ENCODE peak calls at places on chromosome 10, in five cellular contexts. Y is H9, C is trophoblast cell, G is neuronal stem cell, R is mesendoderm. Q is an unnamed sample.

GRCh38 chr10:22927661-22928403 is at the start of gene ARMC3:
- DNase-seq in Y (peak), C (peak), G (peak), R (peak), Q (peak)

GRCh38 chr10:13915710-13916109 is 328.9 kb downstream of the PRPF18 start:
- DNase-seq in Y (no peak), C (no peak), G (peak), R (no peak), Q (no peak)

GRCh38 chr10:12787297-12787696 is 214.2 kb downstream of the CCDC3 start:
- DNase-seq in Y (no peak), C (no peak), G (no peak), R (no peak), Q (no peak)

GRCh38 chr10:71585579-71586092 is 133.9 kb downstream of the C10orf105 start:
- DNase-seq in Y (no peak), C (no peak), G (no peak), R (no peak), Q (no peak)

GRCh38 chr10:79028056-79028430 is 40.7 kb upstream of the ZMIZ1 start:
- DNase-seq in Y (no peak), C (no peak), G (no peak), R (no peak), Q (no peak)

GRCh38 chr10:18144928-18145327 is 4.7 kb downstream of the CACNB2 start:
- DNase-seq in Y (no peak), C (peak), G (no peak), R (peak), Q (peak)

GRCh38 chr10:95423327-95424005 is 132.7 kb upstream of the PDLIM1 start:
- DNase-seq in Y (no peak), C (no peak), G (no peak), R (no peak), Q (no peak)

GRCh38 chr10:70918851-70919530 is 30.6 kb upstream of the PCBD1 start:
- DNase-seq in Y (no peak), C (no peak), G (no peak), R (no peak), Q (no peak)

GRCh38 chr10:7561216-7561893 is 105.4 kb downstream of the ITIH5 start:
- DNase-seq in Y (peak), C (peak), G (no peak), R (peak), Q (no peak)

GRCh38 chr10:73627300-73627699 is 14.0 kb downstream of the MYOZ1 start:
- DNase-seq in Y (no peak), C (no peak), G (no peak), R (no peak), Q (no peak)

GRCh38 chr10:74681917-74682627 is 144.3 kb upstream of the KAT6B start:
- DNase-seq in Y (no peak), C (no peak), G (no peak), R (no peak), Q (no peak)

GRCh38 chr10:80252296-80252887 is 37.1 kb downstream of the MAT1A start:
- DNase-seq in Y (no peak), C (peak), G (no peak), R (no peak), Q (no peak)

GRCh38 chr10:102240467-102241036 is 760 bp downstream of the PITX3 start:
- DNase-seq in Y (peak), C (peak), G (no peak), R (no peak), Q (peak)

GRCh38 chr10:80150172-80150571 is 17.6 kb downstream of the PLAC9 start:
- DNase-seq in Y (no peak), C (no peak), G (no peak), R (no peak), Q (no peak)

GRCh38 chr10:71225291-71226058 is 13.1 kb downstream of the UNC5B start:
- DNase-seq in Y (no peak), C (no peak), G (no peak), R (no peak), Q (no peak)

GRCh38 chr10:76576276-76576962 is 1061.2 kb downstream of the KCNMA1 start:
- DNase-seq in Y (no peak), C (no peak), G (no peak), R (no peak), Q (peak)

GRCh38 chr10:44801383-44802327 is 109.5 kb upstream of the TMEM72 start:
- DNase-seq in Y (no peak), C (peak), G (no peak), R (no peak), Q (peak)

GRCh38 chr10:110912374-110912773 is 6.6 kb downstream of the BBIP1 start:
- DNase-seq in Y (no peak), C (peak), G (no peak), R (no peak), Q (peak)

GRCh38 chr10:13673165-13673564 is 86.4 kb downstream of the PRPF18 start:
- DNase-seq in Y (no peak), C (no peak), G (no peak), R (peak), Q (no peak)

GRCh38 chr10:48285710-48286109 is 11.2 kb upstream of the FRMPD2 start:
- DNase-seq in Y (no peak), C (no peak), G (no peak), R (no peak), Q (no peak)

GRCh38 chr10:112261281-112261822 is 21.8 kb upstream of the TECTB start:
- DNase-seq in Y (no peak), C (peak), G (no peak), R (no peak), Q (peak)

GRCh38 chr10:124025638-124026336 is 67.6 kb downstream of the CHST15 start:
- DNase-seq in Y (no peak), C (peak), G (no peak), R (peak), Q (peak)

DNA sequence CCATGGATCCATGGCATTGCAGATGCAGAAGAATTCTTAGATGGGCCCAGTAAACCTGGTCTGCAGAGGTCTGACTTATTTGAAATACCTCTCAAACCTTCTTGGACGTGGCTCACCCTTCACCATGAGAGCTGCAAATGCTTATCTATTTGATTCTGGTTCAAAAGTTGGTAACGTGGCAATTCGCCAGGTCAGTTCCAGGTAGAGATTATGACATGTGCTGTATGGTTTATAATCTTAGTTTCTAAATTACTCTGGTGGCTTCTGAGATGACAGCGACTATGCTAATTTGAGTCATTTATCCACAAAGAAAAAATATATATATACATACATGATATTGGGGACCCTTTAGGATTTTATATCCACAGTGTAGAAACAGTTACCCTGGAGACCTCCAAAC is 68.8 kb downstream of the NRP1 start:
- DNase-seq in Y (no peak), C (no peak), G (no peak), R (no peak), Q (no peak)
- H3K4ac ChIP-seq in Y (no peak), C (no peak), G (no peak), R (no peak), Q (no peak)

GRCh38 chr10:16491933-16492332 is 29.7 kb downstream of the C1QL3 start:
- DNase-seq in Y (no peak), C (no peak), G (no peak), R (peak), Q (no peak)
- H3K4ac ChIP-seq in Y (no peak), C (no peak), G (no peak), R (no peak), Q (no peak)

GRCh38 chr10:35409808-35410207 is 73.5 kb downstream of the CCNY start:
- DNase-seq in Y (no peak), C (no peak), G (no peak), R (no peak), Q (no peak)

GRCh38 chr10:35412900-35413491 is 76.7 kb downstream of the CCNY start:
- DNase-seq in Y (no peak), C (no peak), G (no peak), R (peak), Q (no peak)

GRCh38 chr10:35413985-35414861 is 77.9 kb downstream of the CCNY start:
- DNase-seq in Y (no peak), C (peak), G (no peak), R (peak), Q (no peak)

GRCh38 chr10:35412336-35412735 is 76.0 kb downstream of the CCNY start:
- DNase-seq in Y (no peak), C (no peak), G (no peak), R (peak), Q (no peak)

GRCh38 chr10:35409094-35409582 is 72.8 kb downstream of the CCNY start:
- DNase-seq in Y (no peak), C (no peak), G (no peak), R (no peak), Q (peak)
- H3K4ac ChIP-seq in Y (no peak), C (no peak), G (no peak), R (no peak), Q (no peak)

GRCh38 chr10:35331894-35332640 is 4.2 kb upstream of the CCNY start:
- DNase-seq in Y (no peak), C (peak), G (no peak), R (no peak), Q (peak)
- H3K4ac ChIP-seq in Y (no peak), C (no peak), G (no peak), R (no peak), Q (no peak)

DNA sequence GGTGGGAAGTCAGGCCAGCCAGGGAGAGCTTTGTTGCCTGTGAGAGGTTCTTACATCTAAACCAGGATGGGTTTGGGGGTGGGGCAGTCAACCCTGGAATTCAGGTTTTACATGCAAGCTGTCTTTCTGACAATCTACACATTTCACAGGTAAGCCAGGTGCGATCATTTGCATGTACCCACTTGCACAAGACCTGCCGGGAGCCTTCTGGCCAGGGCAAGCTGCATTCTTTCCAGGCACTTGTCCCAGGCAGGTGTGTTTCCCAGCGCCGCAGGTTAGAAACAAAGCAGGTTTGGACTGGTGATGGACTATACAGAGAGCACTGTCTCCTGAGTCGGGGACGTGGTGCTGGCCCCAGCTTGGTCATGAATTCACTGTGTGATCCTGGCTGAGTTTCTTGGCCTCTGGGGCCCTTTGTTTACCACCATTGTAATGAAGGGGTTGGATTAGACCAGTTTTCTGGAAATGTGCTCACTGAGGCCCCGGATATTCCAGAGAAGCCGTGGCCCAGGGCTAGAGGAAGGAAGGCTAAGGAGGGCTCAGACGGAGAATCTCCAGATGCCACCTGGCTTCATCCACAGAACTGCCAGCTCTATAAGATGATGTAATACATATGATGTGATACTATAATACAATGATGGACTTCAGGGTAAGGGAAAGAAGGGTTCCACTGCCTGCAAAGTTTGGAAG is 205.2 kb upstream of the SVIL start:
- DNase-seq in Y (peak), C (peak), G (no peak), R (no peak), Q (no peak)
- H3K4ac ChIP-seq in Y (no peak), C (no peak), G (no peak), R (no peak), Q (no peak)

Q was measured in mesenchymal stem cell.